ENCODE peak calls at places on chromosomes 1 and 21, in four cellular contexts. D is thyroid gland, B is uterus, L is lung. E is an unnamed sample.

GRCh38 chr1:174247472-174247871 is 88.2 kb downstream of the RABGAP1L start:
- DNase-seq in B (no peak), L (no peak), D (no peak), E (no peak)

GRCh38 chr1:215957692-215958091 is 390.6 kb downstream of the KCTD3 start:
- DNase-seq in D (no peak), B (no peak), L (no peak), E (no peak)

GRCh38 chr1:54331091-54331772 is 75.0 kb downstream of the SSBP3 start:
- DNase-seq in L (no peak), D (no peak), B (no peak), E (no peak)

GRCh38 chr1:197994907-197995407 is 77.8 kb downstream of the LHX9 start:
- DNase-seq in L (peak; percentile 66), D (peak; percentile 47), B (no peak), E (no peak)

GRCh38 chr1:15797614-15798390 is 9.6 kb downstream of the UQCRHL start:
- DNase-seq in D (no peak), B (no peak), L (no peak), E (no peak)

GRCh38 chr1:52002038-52002917 is 11.8 kb upstream of the RAB3B start:
- DNase-seq in D (peak; percentile 20), L (peak; percentile 52), B (no peak), E (peak; percentile 71)

GRCh38 chr1:165854101-165854845 is 26.9 kb downstream of the UCK2 start:
- DNase-seq in D (no peak), B (no peak), L (no peak), E (no peak)

GRCh38 chr1:94658221-94658620 is 116.7 kb upstream of the F3 start:
- DNase-seq in B (no peak), D (no peak), L (no peak), E (no peak)

GRCh38 chr1:208475951-208476824 is 232.0 kb upstream of the PLXNA2 start:
- DNase-seq in L (no peak), D (peak; percentile 81), B (no peak), E (no peak)

GRCh38 chr21:26055010-26055409 is 115.6 kb downstream of the APP start:
- DNase-seq in L (no peak), D (no peak), B (no peak), E (no peak)

DNA sequence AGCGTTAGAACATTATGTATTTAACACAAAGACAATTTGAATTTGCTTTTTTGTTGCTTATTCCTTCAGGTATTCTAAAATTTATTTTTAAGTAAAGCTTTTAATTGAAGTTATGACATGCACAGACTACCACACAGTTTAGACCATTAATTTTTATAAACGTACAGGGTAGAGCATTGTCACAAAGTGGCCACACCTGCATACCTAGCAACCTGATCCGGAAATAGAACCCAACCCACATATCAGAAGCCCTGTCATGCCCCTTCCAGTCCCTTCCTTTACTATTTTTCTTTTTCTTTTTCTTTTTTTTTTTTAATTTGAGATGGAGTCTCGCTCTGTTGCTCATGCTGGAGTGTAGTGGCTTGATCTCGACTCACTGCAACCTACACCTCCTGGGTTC is 16.8 kb downstream of the CXADR start:
- DNase-seq in D (no peak), L (no peak), B (no peak), E (no peak)
- H3K27ac ChIP-seq in D (no peak overlapping the region), L (no peak overlapping the region), B (no peak overlapping the region), E (no peak overlapping the region)

GRCh38 chr1:89972024-89972423 is 22.9 kb upstream of the ZNF326 start:
- DNase-seq in L (no peak), D (no peak), B (no peak), E (no peak)

GRCh38 chr1:89974211-89974610 is 20.7 kb upstream of the ZNF326 start:
- DNase-seq in D (no peak), B (no peak), L (no peak), E (no peak)

GRCh38 chr1:89973481-89974127 is 21.3 kb upstream of the ZNF326 start:
- DNase-seq in D (no peak), B (no peak), L (no peak), E (no peak)

GRCh38 chr1:89975540-89976125 is 19.3 kb upstream of the ZNF326 start:
- DNase-seq in D (no peak), B (no peak), L (no peak), E (no peak)

GRCh38 chr1:89974701-89975470 is 20.0 kb upstream of the ZNF326 start:
- DNase-seq in D (no peak), B (no peak), L (no peak), E (no peak)
- H3K4me3 ChIP-seq in D (no peak overlapping the region), B (no peak overlapping the region), L (no peak overlapping the region), E (no peak overlapping the region)

DNA sequence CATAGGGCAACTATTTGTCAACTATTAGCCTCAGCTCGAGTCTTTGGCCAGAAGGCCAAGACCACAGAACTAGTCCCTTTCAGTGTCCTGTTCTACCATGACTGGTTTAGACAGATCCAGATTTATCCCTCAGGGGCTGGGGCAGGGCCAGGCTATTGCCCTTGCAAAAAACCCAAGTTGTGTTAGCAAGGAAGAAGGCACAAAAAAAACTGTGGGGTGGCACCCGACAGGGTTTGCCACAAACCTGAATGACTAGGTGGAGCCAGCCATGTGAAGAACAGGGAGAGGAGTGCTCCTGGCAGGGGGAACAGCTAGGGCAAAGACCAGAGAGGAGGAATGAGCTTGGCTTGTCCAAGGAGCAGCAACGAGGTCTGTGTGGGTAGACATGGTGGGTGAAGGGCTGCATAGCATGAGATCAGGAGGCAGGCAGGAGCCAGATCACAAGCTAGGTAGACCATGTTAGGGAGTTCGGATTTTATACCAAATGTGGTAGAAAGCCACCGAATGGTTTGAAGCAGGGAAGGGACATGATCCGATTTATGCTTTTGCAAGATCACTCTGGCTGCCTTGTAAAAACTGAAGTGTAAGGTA is 4.3 kb downstream of the DCST1 start:
- DNase-seq in D (peak; percentile 28), B (no peak), L (no peak), E (no peak)
- H3K27ac ChIP-seq in D (no peak overlapping the region), B (no peak overlapping the region), L (no peak overlapping the region), E (no peak overlapping the region)

GRCh38 chr1:12087797-12088314 is 24.8 kb downstream of the TNFRSF8 start:
- DNase-seq in B (no peak), L (no peak), D (no peak), E (no peak)
- H3K4me3 ChIP-seq in B (no peak overlapping the region), L (no peak overlapping the region), D (no peak overlapping the region), E (no peak overlapping the region)

GRCh38 chr1:100597069-100597741 is 59.3 kb downstream of the GPR88 start:
- DNase-seq in B (no peak), D (no peak), L (no peak), E (no peak)

GRCh38 chr1:100597784-100598183 is 59.8 kb downstream of the GPR88 start:
- DNase-seq in B (no peak), L (no peak), D (no peak), E (no peak)
- H3K27ac ChIP-seq in B (no peak overlapping the region), L (no peak overlapping the region), D (no peak overlapping the region), E (no peak overlapping the region)

GRCh38 chr1:43558346-43558841 is 27.7 kb downstream of the PTPRF start:
- DNase-seq in D (peak; percentile 68), B (peak; percentile 70), L (peak; percentile 58), E (peak; percentile 33)
- H3K4me3 ChIP-seq in D (no peak overlapping the region), B (no peak overlapping the region), L (no peak overlapping the region), E (no peak overlapping the region)

GRCh38 chr1:25033828-25034451 is 103.9 kb upstream of the RUNX3 start:
- DNase-seq in L (peak; percentile 55), D (peak; percentile 8), B (no peak), E (no peak)
- H3K27ac ChIP-seq in L (peak overlapping the region; percentile 20), D (no peak overlapping the region), B (no peak overlapping the region), E (no peak overlapping the region)

GRCh38 chr1:2294661-2295060 is 66.5 kb downstream of the SKI start:
- DNase-seq in D (no peak), B (no peak), L (no peak), E (no peak)
- H3K4me3 ChIP-seq in D (no peak overlapping the region), B (no peak overlapping the region), L (no peak overlapping the region), E (no peak overlapping the region)

GRCh38 chr1:223003549-223003948 is 139.5 kb downstream of the TLR5 start:
- DNase-seq in B (no peak), D (no peak), L (no peak), E (no peak)

GRCh38 chr1:223001653-223002634 is 141.1 kb downstream of the TLR5 start:
- DNase-seq in D (no peak), L (no peak), B (no peak), E (no peak)

GRCh38 chr1:222995620-222996306 is 147.3 kb downstream of the TLR5 start:
- DNase-seq in B (no peak), D (no peak), L (no peak), E (no peak)

GRCh38 chr1:222996307-222996983 is 146.6 kb downstream of the TLR5 start:
- DNase-seq in B (no peak), L (no peak), D (no peak), E (no peak)

DNA sequence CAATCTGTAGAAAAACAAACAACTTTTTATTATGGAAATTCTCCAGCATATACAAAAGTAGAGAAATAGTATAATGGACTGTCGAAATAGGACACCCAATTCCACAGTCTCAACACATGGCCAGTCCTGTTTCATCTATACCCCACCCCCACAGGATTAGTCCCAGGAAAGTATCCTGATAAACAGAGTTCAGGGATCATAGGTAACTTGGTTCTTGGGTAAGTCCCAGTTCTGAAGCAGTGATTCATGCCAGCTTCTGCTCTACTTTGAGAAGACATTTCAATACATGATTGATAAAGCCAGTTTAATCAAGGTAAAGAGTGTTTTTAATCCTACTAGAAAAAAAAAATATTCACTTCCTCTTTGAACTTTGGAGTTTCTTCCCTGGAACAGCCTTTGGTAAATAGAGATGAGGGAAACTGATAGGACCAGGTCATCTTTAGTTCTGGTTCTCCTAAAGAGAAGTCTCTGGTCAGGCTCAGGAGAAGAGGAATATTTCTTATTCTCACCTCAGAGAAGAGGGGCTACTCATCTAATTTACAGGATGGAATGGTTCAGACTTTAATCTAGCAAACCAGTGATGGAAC is 142.4 kb downstream of the TLR5 start:
- DNase-seq in D (no peak), B (no peak), L (no peak), E (no peak)
- H3K27ac ChIP-seq in D (no peak overlapping the region), B (no peak overlapping the region), L (no peak overlapping the region), E (no peak overlapping the region)

E was measured in WERI-Rb-1.